ENCODE peak calls at places on chromosomes 6 and 20, in eight cellular contexts. J is neural progenitor cell, Z is psoas muscle, F is heart right ventricle, A is stomach, V is fibroblast of lung, C is hepatocyte, Q is A673. Y is an unnamed sample. For H3K27me3, the result is how much of the 10 kb centered on the place peaks cover.

GRCh38 chr6:72580281-72580940 is 41.5 kb upstream of the KCNQ5 start:
- DNase-seq in J (peak), Z (no peak), F (no peak), A (no peak), V (peak), C (peak), Q (peak), Y (no peak)

GRCh38 chr20:9051508-9051907 is 17.4 kb upstream of the PLCB4 start:
- DNase-seq in J (no peak), Z (no peak), F (no peak), A (no peak), V (peak), C (peak), Q (peak), Y (no peak)

GRCh38 chr20:41135888-41136243 is 1.5 kb upstream of the PLCG1 start:
- DNase-seq in J (no peak), Z (no peak), F (no peak), A (no peak), V (no peak), C (no peak), Q (no peak), Y (no peak)

GRCh38 chr6:6890400-6890858 is 217.3 kb upstream of the RREB1 start:
- DNase-seq in J (peak), Z (peak), F (peak), A (peak), V (peak), C (peak), Q (peak), Y (no peak)

GRCh38 chr6:31180500-31180899 is 10.0 kb upstream of the POU5F1 start:
- DNase-seq in J (no peak), Z (peak), F (peak), A (no peak), V (peak), C (no peak), Q (no peak), Y (peak)

GRCh38 chr20:17505664-17506517 is 25.3 kb downstream of the BFSP1 start:
- DNase-seq in J (no peak), Z (no peak), F (no peak), A (no peak), V (peak), C (no peak), Q (peak), Y (no peak)

GRCh38 chr6:157800420-157801237 is 22.4 kb upstream of the SNX9 start:
- DNase-seq in J (no peak), Z (no peak), F (no peak), A (no peak), V (peak), C (no peak), Q (no peak), Y (no peak)

GRCh38 chr6:54031194-54031593 is 80.0 kb upstream of the MLIP start:
- DNase-seq in J (no peak), Z (no peak), F (no peak), A (no peak), V (no peak), C (no peak), Q (no peak), Y (no peak)

GRCh38 chr6:43990275-43990626 is 137.0 kb downstream of the MRPL14 start:
- DNase-seq in J (no peak), Z (peak), F (peak), A (no peak), V (peak), C (peak), Q (no peak), Y (no peak)

GRCh38 chr6:80988892-80989291 is 763.6 kb downstream of the TENT5A start:
- DNase-seq in J (no peak), Z (no peak), F (no peak), A (no peak), V (no peak), C (no peak), Q (peak), Y (no peak)

GRCh38 chr6:150413768-150414167 is 45.0 kb downstream of the IYD start:
- DNase-seq in J (no peak), Z (no peak), F (no peak), A (no peak), V (no peak), C (no peak), Q (peak), Y (no peak)

GRCh38 chr6:92810913-92811312 is 608.4 kb downstream of the EPHA7 start:
- DNase-seq in J (peak), Z (no peak), F (no peak), A (no peak), V (peak), C (peak), Q (peak), Y (no peak)

GRCh38 chr6:111761783-111762312 is 111.4 kb downstream of the FYN start:
- DNase-seq in J (peak), Z (no peak), F (no peak), A (no peak), V (no peak), C (peak), Q (peak), Y (no peak)

GRCh38 chr20:51352790-51353189 is 189.7 kb downstream of the NFATC2 start:
- DNase-seq in J (no peak), Z (no peak), F (no peak), A (no peak), V (no peak), C (no peak), Q (no peak), Y (peak)

GRCh38 chr6:132209351-132209750 is 191.9 kb downstream of the MOXD1 start:
- DNase-seq in J (no peak), Z (no peak), F (no peak), A (no peak), V (no peak), C (no peak), Q (no peak), Y (no peak)

GRCh38 chr6:105799051-105799450 is 287.1 kb upstream of the PRDM1 start:
- DNase-seq in J (no peak), Z (peak), F (peak), A (no peak), V (peak), C (no peak), Q (no peak), Y (no peak)

GRCh38 chr6:89371849-89372505 is 19.5 kb upstream of the UBE2J1 start:
- DNase-seq in J (peak), Z (peak), F (peak), A (peak), V (peak), C (peak), Q (peak), Y (peak)

GRCh38 chr6:83431545-83432165 is 804 bp upstream of the ME1 start:
- DNase-seq in J (no peak), Z (no peak), F (no peak), A (peak), V (no peak), C (peak), Q (no peak), Y (no peak)

GRCh38 chr6:170291271-170292110 is 613 bp upstream of the DLL1 start:
- DNase-seq in J (peak), Z (peak), F (peak), A (peak), V (no peak), C (peak), Q (peak), Y (peak)

GRCh38 chr20:61159940-61160688 is 91.9 kb upstream of the CDH4 start:
- DNase-seq in J (no peak), Z (no peak), F (no peak), A (no peak), V (no peak), C (no peak), Q (no peak), Y (no peak)

GRCh38 chr6:37253608-37254007 is 4.0 kb upstream of the TBC1D22B start:
- DNase-seq in J (no peak), Z (no peak), F (no peak), A (no peak), V (no peak), C (no peak), Q (no peak), Y (no peak)

GRCh38 chr6:69796081-69796626 is 656 bp downstream of the LMBRD1 start:
- DNase-seq in J (peak), Z (no peak), F (peak), A (peak), V (peak), C (peak), Q (peak), Y (no peak)

GRCh38 chr20:2751868-2752630 is 48.4 kb downstream of the CPXM1 start:
- DNase-seq in J (peak), Z (no peak), F (no peak), A (peak), V (no peak), C (peak), Q (peak), Y (peak)

GRCh38 chr6:75180864-75181263 is 25.0 kb downstream of the COL12A1 start:
- DNase-seq in J (no peak), Z (no peak), F (no peak), A (no peak), V (no peak), C (no peak), Q (no peak), Y (no peak)

GRCh38 chr20:32906200-32906599 is 47.5 kb downstream of the EFCAB8 start:
- DNase-seq in J (peak), Z (peak), F (no peak), A (no peak), V (no peak), C (no peak), Q (no peak), Y (no peak)

GRCh38 chr20:63137851-63138415 is 78.0 kb downstream of the YTHDF1 start:
- DNase-seq in J (no peak), Z (peak), F (no peak), A (no peak), V (no peak), C (no peak), Q (no peak), Y (peak)

GRCh38 chr6:80622641-80623040 is 516.2 kb downstream of the BCKDHB start:
- DNase-seq in J (no peak), Z (no peak), F (peak), A (peak), V (no peak), C (no peak), Q (no peak), Y (peak)

GRCh38 chr20:41889125-41889870 is 271.1 kb upstream of the CHD6 start:
- DNase-seq in J (peak), Z (no peak), F (no peak), A (no peak), V (no peak), C (no peak), Q (peak), Y (no peak)

GRCh38 chr6:56220078-56220477 is 27.3 kb downstream of the COL21A1 start:
- DNase-seq in J (no peak), Z (no peak), F (no peak), A (no peak), V (no peak), C (no peak), Q (peak), Y (no peak)

GRCh38 chr20:25242231-25242630 is 5.7 kb upstream of the PYGB start:
- DNase-seq in J (no peak), Z (no peak), F (no peak), A (no peak), V (no peak), C (no peak), Q (no peak), Y (no peak)

GRCh38 chr20:13128173-13128572 is 92.9 kb upstream of the ISM1 start:
- DNase-seq in J (no peak), Z (no peak), F (no peak), A (no peak), V (no peak), C (no peak), Q (no peak), Y (no peak)

GRCh38 chr20:58715709-58716475 is 23.3 kb downstream of the NPEPL1 start:
- DNase-seq in J (no peak), Z (peak), F (no peak), A (peak), V (no peak), C (peak), Q (no peak), Y (peak)

GRCh38 chr6:14305131-14305530 is 187.6 kb downstream of the CD83 start:
- DNase-seq in J (no peak), Z (no peak), F (no peak), A (no peak), V (no peak), C (no peak), Q (no peak), Y (no peak)

GRCh38 chr6:130661077-130661476 is 166.1 kb upstream of the SMLR1 start:
- DNase-seq in J (no peak), Z (no peak), F (no peak), A (no peak), V (no peak), C (no peak), Q (no peak), Y (no peak)

GRCh38 chr20:64219202-64219601 is 36.3 kb upstream of the PCMTD2 start:
- DNase-seq in J (no peak), Z (no peak), F (no peak), A (no peak), V (no peak), C (no peak), Q (no peak), Y (no peak)

GRCh38 chr6:88124925-88125557 is 41.1 kb downstream of the CNR1 start:
- DNase-seq in J (no peak), Z (no peak), F (no peak), A (no peak), V (no peak), C (peak), Q (no peak), Y (no peak)

GRCh38 chr6:157468574-157468973 is 87.6 kb downstream of the ZDHHC14 start:
- DNase-seq in J (no peak), Z (no peak), F (no peak), A (no peak), V (no peak), C (no peak), Q (no peak), Y (no peak)

GRCh38 chr20:62642666-62643520 is 590 bp downstream of the SLCO4A1 start:
- DNase-seq in J (peak), Z (no peak), F (no peak), A (peak), V (peak), C (no peak), Q (peak), Y (no peak)

DNA sequence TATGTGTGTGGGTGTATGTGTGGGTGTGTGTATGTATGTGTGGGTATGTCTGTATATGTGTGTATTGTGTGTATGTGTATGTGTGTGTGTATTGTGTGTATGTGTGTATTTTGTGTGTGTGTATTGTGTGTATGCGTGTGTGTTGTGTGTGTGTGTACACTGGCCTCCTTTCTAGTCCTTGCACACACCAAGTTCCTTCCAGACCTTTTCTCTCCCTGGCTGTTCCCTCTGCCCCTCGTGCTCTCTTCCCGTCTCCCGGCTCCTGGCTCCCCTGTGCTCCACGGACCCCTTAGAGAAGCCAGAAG is 11.4 kb downstream of the VSTM2L start:
- DNase-seq in J (no peak), Z (no peak), F (no peak), A (no peak), V (no peak), C (no peak), Q (no peak), Y (no peak)
- H3K27me3 ChIP-seq in J (under half), Z (half or more), F (half or more), A (half or more), V (half or more), C (under half), Q (under half), Y (under half)

GRCh38 chr6:166614171-166614583 is 12.9 kb downstream of the RPS6KA2 start:
- DNase-seq in J (no peak), Z (no peak), F (no peak), A (no peak), V (no peak), C (no peak), Q (no peak), Y (no peak)

GRCh38 chr6:166614589-166614988 is 12.5 kb downstream of the RPS6KA2 start:
- DNase-seq in J (no peak), Z (no peak), F (peak), A (no peak), V (no peak), C (no peak), Q (peak), Y (no peak)

GRCh38 chr6:166611631-166612030 is 15.4 kb downstream of the RPS6KA2 start:
- DNase-seq in J (no peak), Z (no peak), F (peak), A (no peak), V (no peak), C (no peak), Q (no peak), Y (no peak)

GRCh38 chr6:166610104-166610503 is 16.9 kb downstream of the RPS6KA2 start:
- DNase-seq in J (peak), Z (no peak), F (peak), A (no peak), V (no peak), C (no peak), Q (peak), Y (no peak)

GRCh38 chr6:166612471-166612881 is 14.6 kb downstream of the RPS6KA2 start:
- DNase-seq in J (no peak), Z (no peak), F (peak), A (no peak), V (no peak), C (no peak), Q (no peak), Y (no peak)
- H3K27ac ChIP-seq in J (no peak), Z (peak), F (no peak), A (peak), V (no peak), C (peak), Q (no peak), Y (no peak)

DNA sequence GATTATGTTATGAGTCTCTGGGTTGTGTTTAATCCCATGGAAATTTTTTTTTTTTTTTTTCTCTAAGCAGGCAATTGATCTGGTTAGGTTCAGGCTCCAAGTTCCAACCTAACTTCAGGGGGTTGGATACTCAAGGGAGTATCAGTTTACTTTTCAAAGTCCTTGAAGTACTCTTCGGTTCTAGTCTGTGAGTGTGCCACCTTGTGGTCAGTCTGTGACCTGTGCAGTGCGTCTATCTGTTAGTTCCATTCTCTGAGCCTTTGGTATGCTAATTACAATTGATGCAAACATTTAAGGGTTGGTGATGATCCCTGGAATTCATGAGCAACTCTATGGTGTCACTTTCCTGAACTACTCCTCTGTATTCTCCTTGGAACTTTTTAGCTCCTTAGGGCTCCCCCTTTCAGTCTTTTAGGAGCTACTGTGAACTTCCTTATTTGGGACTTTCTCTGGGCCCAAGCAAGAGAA is 342.0 kb downstream of the SOX4 start:
- DNase-seq in J (peak), Z (no peak), F (peak), A (peak), V (peak), C (no peak), Q (peak), Y (no peak)
- TF ChIP-seq CTCF in J (peak), Z (peak), F (peak), A (peak), V (peak), C (peak), Q (peak), Y (peak)

DNA sequence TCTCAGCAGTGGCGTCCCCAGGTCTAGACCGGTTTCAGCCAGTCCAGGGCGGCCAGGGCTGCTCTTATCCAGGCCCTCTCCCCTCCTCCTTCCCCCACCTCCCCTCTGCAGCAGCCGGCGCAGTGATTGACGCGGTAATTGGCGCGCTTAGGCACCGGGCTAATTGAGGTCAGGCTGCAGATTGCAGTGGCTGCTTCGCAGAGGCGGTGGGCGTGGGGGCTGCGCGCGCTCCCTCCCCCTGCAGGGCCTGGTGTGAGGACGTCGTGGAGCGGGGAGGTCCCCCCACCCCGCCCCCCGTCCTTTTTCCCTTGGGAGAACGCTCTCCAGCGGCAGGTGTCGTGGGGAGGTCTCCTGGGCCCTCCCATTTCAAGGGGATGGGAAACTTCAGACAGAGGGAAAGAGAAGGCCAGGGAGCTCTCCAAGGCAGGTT is 70.4 kb upstream of the BLCAP start:
- DNase-seq in J (peak), Z (no peak), F (no peak), A (no peak), V (no peak), C (peak), Q (peak), Y (no peak)
- H3K27me3 ChIP-seq in J (under half), Z (under half), F (half or more), A (under half), V (under half), C (under half), Q (under half), Y (under half)

DNA sequence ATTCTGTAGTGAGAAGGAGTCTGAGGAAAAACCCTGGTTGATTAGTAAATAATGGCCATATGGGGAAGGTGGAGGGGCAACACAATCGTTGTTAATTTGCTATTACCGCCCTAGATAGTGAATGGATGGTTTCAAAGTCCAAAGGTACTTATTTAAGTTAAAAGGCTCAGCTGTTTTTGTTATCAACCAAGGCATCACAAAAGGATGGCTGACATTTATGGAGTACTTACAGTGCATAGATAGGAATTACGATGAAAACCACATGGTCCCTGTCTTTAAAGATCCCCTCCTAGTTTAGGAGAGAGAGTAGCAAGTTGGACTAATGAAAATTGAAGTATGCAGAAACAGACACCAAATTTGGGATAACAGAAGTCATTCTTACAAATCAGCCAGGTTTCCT is 319.6 kb downstream of the CDKAL1 start:
- DNase-seq in J (no peak), Z (no peak), F (no peak), A (no peak), V (no peak), C (no peak), Q (no peak), Y (no peak)
- H3K27ac ChIP-seq in J (no peak), Z (no peak), F (no peak), A (no peak), V (no peak), C (no peak), Q (no peak), Y (no peak)

DNA sequence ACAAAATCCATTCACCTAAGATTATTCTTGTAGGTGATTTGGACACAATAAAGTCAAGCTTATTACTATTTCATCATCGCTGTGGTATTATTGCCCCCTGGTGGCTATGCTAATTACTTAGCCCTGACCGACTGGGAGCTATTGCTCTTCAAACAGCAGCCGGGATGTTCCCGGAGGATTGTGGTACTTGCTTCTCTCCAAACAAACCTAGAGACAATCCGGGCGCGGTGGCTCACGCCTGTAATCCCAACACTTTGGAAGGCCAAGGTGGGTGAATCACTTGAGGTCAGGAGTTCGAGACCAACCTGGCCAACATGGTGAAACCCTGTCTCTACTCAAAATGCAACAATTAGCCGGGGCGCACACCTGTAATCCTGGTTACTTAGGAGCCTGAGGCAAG is 15.4 kb upstream of the STMND1 start:
- DNase-seq in J (peak), Z (no peak), F (peak), A (peak), V (peak), C (peak), Q (peak), Y (no peak)
- TF ChIP-seq CTCF in J (peak), Z (peak), F (peak), A (peak), V (peak), C (peak), Q (peak), Y (peak)

GRCh38 chr6:119340766-119341487 is 8.6 kb downstream of the MAN1A1 start:
- DNase-seq in J (peak), Z (no peak), F (no peak), A (no peak), V (no peak), C (no peak), Q (peak), Y (no peak)

GRCh38 chr6:119337252-119337651 is 12.3 kb downstream of the MAN1A1 start:
- DNase-seq in J (no peak), Z (no peak), F (no peak), A (no peak), V (no peak), C (no peak), Q (no peak), Y (no peak)

GRCh38 chr6:119337762-119338161 is 11.8 kb downstream of the MAN1A1 start:
- DNase-seq in J (no peak), Z (no peak), F (no peak), A (no peak), V (no peak), C (no peak), Q (no peak), Y (no peak)

GRCh38 chr6:119342430-119342829 is 7.1 kb downstream of the MAN1A1 start:
- DNase-seq in J (no peak), Z (no peak), F (no peak), A (no peak), V (no peak), C (no peak), Q (no peak), Y (no peak)

GRCh38 chr6:119339941-119340456 is 9.6 kb downstream of the MAN1A1 start:
- DNase-seq in J (no peak), Z (no peak), F (no peak), A (no peak), V (no peak), C (no peak), Q (no peak), Y (no peak)
- H3K27me3 ChIP-seq in J (under half), Z (under half), F (under half), A (under half), V (under half), C (under half), Q (under half), Y (under half)

Y was measured in upper lobe of right lung.